ENCODE peak calls at places on chromosome 3, in seven cellular contexts. One of them, this sample, is unnamed.

GRCh38 chr3:194364652-194365434 is 4.7 kb downstream of the LRRC15 start:
- DNase-seq in RCC 7860: peak
- DNase-seq in EL: peak
- DNase-seq in Kasumi-1: no peak
- DNase-seq in dermis microvascular lymphatic vessel endothelial cell: peak
- DNase-seq in activated naive CD4-positive, alpha-beta T cell treated with anti-CD3 and anti-CD28 coated beads, Interleukin-2, amount 50 U/mL, for 16 hours: no peak
- DNase-seq in D721Med: no peak
- DNase-seq in this sample: no peak

GRCh38 chr3:27349832-27350231 is 19.4 kb downstream of the NEK10 start:
- DNase-seq in RCC 7860: no peak
- DNase-seq in EL: no peak
- DNase-seq in Kasumi-1: no peak
- DNase-seq in dermis microvascular lymphatic vessel endothelial cell: no peak
- DNase-seq in activated naive CD4-positive, alpha-beta T cell treated with anti-CD3 and anti-CD28 coated beads, Interleukin-2, amount 50 U/mL, for 16 hours: no peak
- DNase-seq in D721Med: no peak
- DNase-seq in this sample: no peak

GRCh38 chr3:141109761-141110160 is 58.6 kb downstream of the SPSB4 start:
- DNase-seq in RCC 7860: no peak
- DNase-seq in EL: no peak
- DNase-seq in Kasumi-1: no peak
- DNase-seq in dermis microvascular lymphatic vessel endothelial cell: no peak
- DNase-seq in activated naive CD4-positive, alpha-beta T cell treated with anti-CD3 and anti-CD28 coated beads, Interleukin-2, amount 50 U/mL, for 16 hours: no peak
- DNase-seq in D721Med: no peak
- DNase-seq in this sample: peak

GRCh38 chr3:58704745-58705144 is 38.2 kb upstream of the FAM3D start:
- DNase-seq in RCC 7860: no peak
- DNase-seq in EL: no peak
- DNase-seq in Kasumi-1: no peak
- DNase-seq in dermis microvascular lymphatic vessel endothelial cell: no peak
- DNase-seq in activated naive CD4-positive, alpha-beta T cell treated with anti-CD3 and anti-CD28 coated beads, Interleukin-2, amount 50 U/mL, for 16 hours: no peak
- DNase-seq in D721Med: no peak
- DNase-seq in this sample: no peak

GRCh38 chr3:71421820-71422566 is 161.5 kb downstream of the FOXP1 start:
- DNase-seq in RCC 7860: peak
- DNase-seq in EL: no peak
- DNase-seq in Kasumi-1: no peak
- DNase-seq in dermis microvascular lymphatic vessel endothelial cell: no peak
- DNase-seq in activated naive CD4-positive, alpha-beta T cell treated with anti-CD3 and anti-CD28 coated beads, Interleukin-2, amount 50 U/mL, for 16 hours: peak
- DNase-seq in D721Med: no peak
- DNase-seq in this sample: no peak

GRCh38 chr3:126692858-126693257 is 11.2 kb upstream of the CHCHD6 start:
- DNase-seq in RCC 7860: no peak
- DNase-seq in EL: no peak
- DNase-seq in Kasumi-1: no peak
- DNase-seq in dermis microvascular lymphatic vessel endothelial cell: no peak
- DNase-seq in activated naive CD4-positive, alpha-beta T cell treated with anti-CD3 and anti-CD28 coated beads, Interleukin-2, amount 50 U/mL, for 16 hours: no peak
- DNase-seq in D721Med: no peak
- DNase-seq in this sample: no peak

GRCh38 chr3:15795563-15796308 is 2.0 kb downstream of the ANKRD28 start:
- DNase-seq in RCC 7860: peak
- DNase-seq in EL: peak
- DNase-seq in Kasumi-1: peak
- DNase-seq in dermis microvascular lymphatic vessel endothelial cell: peak
- DNase-seq in activated naive CD4-positive, alpha-beta T cell treated with anti-CD3 and anti-CD28 coated beads, Interleukin-2, amount 50 U/mL, for 16 hours: no peak
- DNase-seq in D721Med: no peak
- DNase-seq in this sample: no peak

GRCh38 chr3:188584958-188585689 is 431.2 kb downstream of the LPP start:
- DNase-seq in RCC 7860: no peak
- DNase-seq in EL: peak
- DNase-seq in Kasumi-1: no peak
- DNase-seq in dermis microvascular lymphatic vessel endothelial cell: no peak
- DNase-seq in activated naive CD4-positive, alpha-beta T cell treated with anti-CD3 and anti-CD28 coated beads, Interleukin-2, amount 50 U/mL, for 16 hours: no peak
- DNase-seq in D721Med: no peak
- DNase-seq in this sample: no peak

GRCh38 chr3:98746882-98747281 is 16.3 kb upstream of the ST3GAL6 start:
- DNase-seq in RCC 7860: no peak
- DNase-seq in EL: no peak
- DNase-seq in Kasumi-1: no peak
- DNase-seq in dermis microvascular lymphatic vessel endothelial cell: no peak
- DNase-seq in activated naive CD4-positive, alpha-beta T cell treated with anti-CD3 and anti-CD28 coated beads, Interleukin-2, amount 50 U/mL, for 16 hours: no peak
- DNase-seq in D721Med: no peak
- DNase-seq in this sample: no peak

GRCh38 chr3:53337167-53337940 is 10.0 kb downstream of the DCP1A start:
- DNase-seq in RCC 7860: no peak
- DNase-seq in EL: no peak
- DNase-seq in Kasumi-1: no peak
- DNase-seq in dermis microvascular lymphatic vessel endothelial cell: no peak
- DNase-seq in activated naive CD4-positive, alpha-beta T cell treated with anti-CD3 and anti-CD28 coated beads, Interleukin-2, amount 50 U/mL, for 16 hours: no peak
- DNase-seq in D721Med: no peak
- DNase-seq in this sample: no peak

GRCh38 chr3:101852315-101852714 is 3.0 kb downstream of the NFKBIZ start:
- DNase-seq in RCC 7860: no peak
- DNase-seq in EL: no peak
- DNase-seq in Kasumi-1: no peak
- DNase-seq in dermis microvascular lymphatic vessel endothelial cell: no peak
- DNase-seq in activated naive CD4-positive, alpha-beta T cell treated with anti-CD3 and anti-CD28 coated beads, Interleukin-2, amount 50 U/mL, for 16 hours: no peak
- DNase-seq in D721Med: no peak
- DNase-seq in this sample: no peak

GRCh38 chr3:14118400-14119165 is 6.1 kb downstream of the CHCHD4 start:
- DNase-seq in RCC 7860: no peak
- DNase-seq in EL: no peak
- DNase-seq in Kasumi-1: no peak
- DNase-seq in dermis microvascular lymphatic vessel endothelial cell: no peak
- DNase-seq in activated naive CD4-positive, alpha-beta T cell treated with anti-CD3 and anti-CD28 coated beads, Interleukin-2, amount 50 U/mL, for 16 hours: no peak
- DNase-seq in D721Med: no peak
- DNase-seq in this sample: no peak

GRCh38 chr3:5275529-5275928 is 88.0 kb downstream of the EDEM1 start:
- DNase-seq in RCC 7860: no peak
- DNase-seq in EL: no peak
- DNase-seq in Kasumi-1: no peak
- DNase-seq in dermis microvascular lymphatic vessel endothelial cell: no peak
- DNase-seq in activated naive CD4-positive, alpha-beta T cell treated with anti-CD3 and anti-CD28 coated beads, Interleukin-2, amount 50 U/mL, for 16 hours: no peak
- DNase-seq in D721Med: no peak
- DNase-seq in this sample: no peak

GRCh38 chr3:133599280-133599679 is 25.8 kb downstream of the CDV3 start:
- DNase-seq in RCC 7860: no peak
- DNase-seq in EL: no peak
- DNase-seq in Kasumi-1: no peak
- DNase-seq in dermis microvascular lymphatic vessel endothelial cell: no peak
- DNase-seq in activated naive CD4-positive, alpha-beta T cell treated with anti-CD3 and anti-CD28 coated beads, Interleukin-2, amount 50 U/mL, for 16 hours: no peak
- DNase-seq in D721Med: no peak
- DNase-seq in this sample: no peak

GRCh38 chr3:74636981-74637380 is 22.5 kb upstream of the CNTN3 start:
- DNase-seq in RCC 7860: no peak
- DNase-seq in EL: peak
- DNase-seq in Kasumi-1: no peak
- DNase-seq in dermis microvascular lymphatic vessel endothelial cell: no peak
- DNase-seq in activated naive CD4-positive, alpha-beta T cell treated with anti-CD3 and anti-CD28 coated beads, Interleukin-2, amount 50 U/mL, for 16 hours: no peak
- DNase-seq in D721Med: no peak
- DNase-seq in this sample: no peak

GRCh38 chr3:43855674-43856299 is 165.0 kb downstream of the ABHD5 start:
- DNase-seq in RCC 7860: peak
- DNase-seq in EL: peak
- DNase-seq in Kasumi-1: peak
- DNase-seq in dermis microvascular lymphatic vessel endothelial cell: peak
- DNase-seq in activated naive CD4-positive, alpha-beta T cell treated with anti-CD3 and anti-CD28 coated beads, Interleukin-2, amount 50 U/mL, for 16 hours: peak
- DNase-seq in D721Med: no peak
- DNase-seq in this sample: peak

GRCh38 chr3:445960-446359 is 249.4 kb downstream of the CHL1 start:
- DNase-seq in RCC 7860: no peak
- DNase-seq in EL: no peak
- DNase-seq in Kasumi-1: no peak
- DNase-seq in dermis microvascular lymphatic vessel endothelial cell: no peak
- DNase-seq in activated naive CD4-positive, alpha-beta T cell treated with anti-CD3 and anti-CD28 coated beads, Interleukin-2, amount 50 U/mL, for 16 hours: no peak
- DNase-seq in D721Med: no peak
- DNase-seq in this sample: no peak

GRCh38 chr3:177440456-177441105 is 243.3 kb upstream of the TBL1XR1 start:
- DNase-seq in RCC 7860: no peak
- DNase-seq in EL: peak
- DNase-seq in Kasumi-1: no peak
- DNase-seq in dermis microvascular lymphatic vessel endothelial cell: no peak
- DNase-seq in activated naive CD4-positive, alpha-beta T cell treated with anti-CD3 and anti-CD28 coated beads, Interleukin-2, amount 50 U/mL, for 16 hours: no peak
- DNase-seq in D721Med: no peak
- DNase-seq in this sample: no peak

GRCh38 chr3:125075738-125076137 is 19.9 kb upstream of the HEG1 start:
- DNase-seq in RCC 7860: no peak
- DNase-seq in EL: no peak
- DNase-seq in Kasumi-1: no peak
- DNase-seq in dermis microvascular lymphatic vessel endothelial cell: no peak
- DNase-seq in activated naive CD4-positive, alpha-beta T cell treated with anti-CD3 and anti-CD28 coated beads, Interleukin-2, amount 50 U/mL, for 16 hours: no peak
- DNase-seq in D721Med: no peak
- DNase-seq in this sample: no peak

GRCh38 chr3:175477651-175478224 is 618.6 kb downstream of the NAALADL2 start:
- DNase-seq in RCC 7860: no peak
- DNase-seq in EL: no peak
- DNase-seq in Kasumi-1: no peak
- DNase-seq in dermis microvascular lymphatic vessel endothelial cell: no peak
- DNase-seq in activated naive CD4-positive, alpha-beta T cell treated with anti-CD3 and anti-CD28 coated beads, Interleukin-2, amount 50 U/mL, for 16 hours: no peak
- DNase-seq in D721Med: no peak
- DNase-seq in this sample: no peak

GRCh38 chr3:42769477-42770131 is 3.4 kb downstream of the CCDC13 start:
- DNase-seq in RCC 7860: no peak
- DNase-seq in EL: no peak
- DNase-seq in Kasumi-1: no peak
- DNase-seq in dermis microvascular lymphatic vessel endothelial cell: no peak
- DNase-seq in activated naive CD4-positive, alpha-beta T cell treated with anti-CD3 and anti-CD28 coated beads, Interleukin-2, amount 50 U/mL, for 16 hours: no peak
- DNase-seq in D721Med: no peak
- DNase-seq in this sample: no peak

GRCh38 chr3:122727766-122728165 is 47.1 kb downstream of the PARP14 start:
- DNase-seq in RCC 7860: no peak
- DNase-seq in EL: no peak
- DNase-seq in Kasumi-1: no peak
- DNase-seq in dermis microvascular lymphatic vessel endothelial cell: no peak
- DNase-seq in activated naive CD4-positive, alpha-beta T cell treated with anti-CD3 and anti-CD28 coated beads, Interleukin-2, amount 50 U/mL, for 16 hours: no peak
- DNase-seq in D721Med: no peak
- DNase-seq in this sample: no peak

GRCh38 chr3:150013801-150014200 is 43.1 kb upstream of the PFN2 start:
- DNase-seq in RCC 7860: no peak
- DNase-seq in EL: no peak
- DNase-seq in Kasumi-1: no peak
- DNase-seq in dermis microvascular lymphatic vessel endothelial cell: no peak
- DNase-seq in activated naive CD4-positive, alpha-beta T cell treated with anti-CD3 and anti-CD28 coated beads, Interleukin-2, amount 50 U/mL, for 16 hours: no peak
- DNase-seq in D721Med: no peak
- DNase-seq in this sample: no peak

GRCh38 chr3:177838951-177839350 is 641.7 kb upstream of the TBL1XR1 start:
- DNase-seq in RCC 7860: no peak
- DNase-seq in EL: no peak
- DNase-seq in Kasumi-1: no peak
- DNase-seq in dermis microvascular lymphatic vessel endothelial cell: no peak
- DNase-seq in activated naive CD4-positive, alpha-beta T cell treated with anti-CD3 and anti-CD28 coated beads, Interleukin-2, amount 50 U/mL, for 16 hours: no peak
- DNase-seq in D721Med: no peak
- DNase-seq in this sample: no peak

GRCh38 chr3:75655501-75655904 is 8.6 kb upstream of the FRG2C start:
- DNase-seq in RCC 7860: no peak
- DNase-seq in EL: no peak
- DNase-seq in Kasumi-1: no peak
- DNase-seq in dermis microvascular lymphatic vessel endothelial cell: no peak
- DNase-seq in activated naive CD4-positive, alpha-beta T cell treated with anti-CD3 and anti-CD28 coated beads, Interleukin-2, amount 50 U/mL, for 16 hours: no peak
- DNase-seq in D721Med: no peak
- DNase-seq in this sample: no peak

This sample was measured in vagina.